ENCODE peak calls at places on chromosomes 2 and 18, in six cellular contexts. A is HepG2; N is left ventricle myocardium superior; H is head of caudate nucleus; B is cardiac muscle cell; C is activated naive CD4-positive, alpha-beta T cell treated with Interleukin-2 at 50 U/mL for 16 hours. Z is an unnamed sample.

GRCh38 chr2:179486969-179487752 is 222.5 kb upstream of the SESTD1 start:
- DNase-seq in A (no peak), N (no peak), H (no peak), B (peak), C (no peak), Z (peak)

GRCh38 chr2:34229998-34230397 is 630.9 kb upstream of the FAM98A start:
- DNase-seq in A (no peak), N (no peak), H (no peak), B (no peak), C (no peak), Z (no peak)

GRCh38 chr2:160836755-160837154 is 323.5 kb upstream of the TANK start:
- DNase-seq in A (no peak), N (no peak), H (no peak), B (peak), C (no peak), Z (no peak)

GRCh38 chr18:50439460-50440015 is 64.7 kb downstream of the SKA1 start:
- DNase-seq in A (no peak), N (no peak), H (no peak), B (no peak), C (no peak), Z (no peak)

GRCh38 chr2:43225093-43225787 is 1.2 kb downstream of the ZFP36L2 start:
- DNase-seq in A (no peak), N (peak), H (peak), B (peak), C (peak), Z (peak)

GRCh38 chr2:121248766-121249343 is 36.1 kb downstream of the TFCP2L1 start:
- DNase-seq in A (no peak), N (no peak), H (no peak), B (no peak), C (no peak), Z (no peak)

GRCh38 chr2:15127251-15127650 is 433.9 kb downstream of the NBAS start:
- DNase-seq in A (no peak), N (no peak), H (no peak), B (no peak), C (no peak), Z (peak)

GRCh38 chr2:11827547-11827946 is 81.1 kb downstream of the LPIN1 start:
- DNase-seq in A (no peak), N (no peak), H (no peak), B (no peak), C (peak), Z (no peak)

GRCh38 chr2:111633643-111634042 is 250.3 kb downstream of the ANAPC1 start:
- DNase-seq in A (no peak), N (no peak), H (no peak), B (no peak), C (no peak), Z (no peak)